ENCODE peak calls at places on chromosomes 3 and 15, in nine cellular contexts. T, L, Q, I, F, Z, O, N and V are unnamed samples. For H3K4me1, the result is how much of the 10 kb centered on the place peaks cover.

GRCh38 chr15:61401903-61402698 is 173.0 kb upstream of the RORA start:
- DNase-seq in T (no peak), L (no peak), Q (no peak), I (no peak), F (no peak), Z (no peak), O (no peak), N (no peak), V (no peak)

GRCh38 chr3:127888564-127889107 is 26.4 kb upstream of the KBTBD12 start:
- DNase-seq in T (peak), L (no peak), Q (no peak), I (peak), F (no peak), Z (no peak), O (no peak), N (peak), V (no peak)

GRCh38 chr3:159867372-159867771 is 121.3 kb upstream of the IL12A start:
- DNase-seq in T (no peak), L (no peak), Q (no peak), I (no peak), F (no peak), Z (no peak), O (no peak), N (no peak), V (no peak)

GRCh38 chr3:124117486-124117885 is 125.6 kb upstream of the ROPN1 start:
- DNase-seq in T (no peak), L (peak), Q (no peak), I (no peak), F (no peak), Z (peak), O (no peak), N (peak), V (no peak)

GRCh38 chr3:160205606-160206005 is 19.6 kb upstream of the C3orf80 start:
- DNase-seq in T (no peak), L (no peak), Q (no peak), I (no peak), F (no peak), Z (peak), O (no peak), N (no peak), V (no peak)

GRCh38 chr15:39442898-39443297 is 138.0 kb upstream of the THBS1 start:
- DNase-seq in T (no peak), L (no peak), Q (no peak), I (no peak), F (no peak), Z (no peak), O (no peak), N (no peak), V (no peak)

GRCh38 chr15:63833246-63833696 is 477 bp downstream of the HERC1 start:
- DNase-seq in T (peak), L (peak), Q (no peak), I (peak), F (peak), Z (peak), O (peak), N (peak), V (no peak)

GRCh38 chr3:40745381-40746106 is 220.8 kb downstream of the ZNF621 start:
- DNase-seq in T (no peak), L (no peak), Q (no peak), I (no peak), F (no peak), Z (no peak), O (no peak), N (no peak), V (no peak)

GRCh38 chr3:196632033-196632751 is 7.3 kb upstream of the NRROS start:
- DNase-seq in T (peak), L (peak), Q (no peak), I (peak), F (peak), Z (peak), O (peak), N (peak), V (peak)

GRCh38 chr3:184352149-184352785 is 9.1 kb downstream of the CLCN2 start:
- DNase-seq in T (no peak), L (no peak), Q (no peak), I (peak), F (no peak), Z (no peak), O (no peak), N (no peak), V (no peak)

GRCh38 chr3:9949626-9950025 is 2.6 kb downstream of the PRRT3 start:
- DNase-seq in T (no peak), L (no peak), Q (no peak), I (no peak), F (no peak), Z (no peak), O (no peak), N (no peak), V (no peak)

GRCh38 chr3:134308350-134308891 is 57.8 kb upstream of the RYK start:
- DNase-seq in T (peak), L (peak), Q (peak), I (peak), F (peak), Z (peak), O (peak), N (peak), V (peak)

GRCh38 chr3:109910772-109911171 is 573.4 kb upstream of the DPPA4 start:
- DNase-seq in T (no peak), L (no peak), Q (no peak), I (no peak), F (no peak), Z (no peak), O (no peak), N (no peak), V (no peak)

GRCh38 chr15:92071030-92071644 is 217.6 kb downstream of the SLCO3A1 start:
- DNase-seq in T (no peak), L (no peak), Q (no peak), I (no peak), F (no peak), Z (no peak), O (no peak), N (peak), V (no peak)

GRCh38 chr3:38985981-38986380 is 65.8 kb downstream of the SCN11A start:
- DNase-seq in T (no peak), L (peak), Q (no peak), I (no peak), F (no peak), Z (no peak), O (no peak), N (no peak), V (no peak)

GRCh38 chr3:69219101-69219708 is 96.8 kb upstream of the LMOD3 start:
- DNase-seq in T (no peak), L (no peak), Q (no peak), I (no peak), F (no peak), Z (peak), O (no peak), N (no peak), V (no peak)

GRCh38 chr3:40377822-40378221 is 9.2 kb upstream of the ENTPD3 start:
- DNase-seq in T (no peak), L (no peak), Q (no peak), I (no peak), F (no peak), Z (no peak), O (no peak), N (no peak), V (no peak)

GRCh38 chr15:67189326-67190051 is 65.0 kb downstream of the AAGAB start:
- DNase-seq in T (no peak), L (no peak), Q (no peak), I (peak), F (no peak), Z (no peak), O (no peak), N (peak), V (no peak)

GRCh38 chr15:65833501-65834220 is 35.6 kb upstream of the RAB11A start:
- DNase-seq in T (peak), L (no peak), Q (no peak), I (peak), F (no peak), Z (no peak), O (no peak), N (no peak), V (no peak)

GRCh38 chr15:63277893-63278505 is 594 bp downstream of the APH1B start:
- DNase-seq in T (no peak), L (no peak), Q (no peak), I (no peak), F (no peak), Z (no peak), O (no peak), N (no peak), V (no peak)

GRCh38 chr15:40743921-40744809 is 10.9 kb downstream of the RMDN3 start:
- DNase-seq in T (no peak), L (peak), Q (no peak), I (no peak), F (no peak), Z (peak), O (no peak), N (no peak), V (no peak)

GRCh38 chr3:21446027-21446426 is 305.0 kb downstream of the ZNF385D start:
- DNase-seq in T (no peak), L (no peak), Q (no peak), I (no peak), F (no peak), Z (no peak), O (no peak), N (no peak), V (no peak)

GRCh38 chr15:92821491-92822116 is 78.5 kb upstream of the CHD2 start:
- DNase-seq in T (no peak), L (no peak), Q (no peak), I (no peak), F (no peak), Z (peak), O (no peak), N (no peak), V (no peak)

GRCh38 chr3:105518806-105519418 is 152.2 kb downstream of the ALCAM start:
- DNase-seq in T (peak), L (peak), Q (peak), I (no peak), F (peak), Z (peak), O (peak), N (no peak), V (peak)

GRCh38 chr3:64668582-64669510 is 19.0 kb downstream of the ADAMTS9 start:
- DNase-seq in T (no peak), L (no peak), Q (no peak), I (no peak), F (no peak), Z (no peak), O (no peak), N (no peak), V (peak)

GRCh38 chr3:27034255-27034654 is 334.9 kb downstream of the NEK10 start:
- DNase-seq in T (no peak), L (no peak), Q (no peak), I (no peak), F (no peak), Z (no peak), O (no peak), N (no peak), V (no peak)

GRCh38 chr15:65384895-65385867 is 7.4 kb upstream of the IGDCC3 start:
- DNase-seq in T (peak), L (peak), Q (peak), I (peak), F (peak), Z (peak), O (peak), N (peak), V (peak)

GRCh38 chr15:90957105-90957790 is 2.6 kb downstream of the RCCD1 start:
- DNase-seq in T (peak), L (peak), Q (no peak), I (no peak), F (no peak), Z (peak), O (no peak), N (no peak), V (no peak)

GRCh38 chr3:13146643-13147143 is 73.5 kb upstream of the IQSEC1 start:
- DNase-seq in T (no peak), L (no peak), Q (no peak), I (no peak), F (no peak), Z (no peak), O (no peak), N (no peak), V (no peak)

GRCh38 chr15:81765816-81766215 is 280.0 kb downstream of the MEX3B start:
- DNase-seq in T (no peak), L (no peak), Q (no peak), I (no peak), F (no peak), Z (no peak), O (no peak), N (no peak), V (no peak)

GRCh38 chr3:14213066-14213774 is 34.6 kb downstream of the LSM3 start:
- DNase-seq in T (no peak), L (no peak), Q (no peak), I (no peak), F (no peak), Z (no peak), O (no peak), N (no peak), V (no peak)

GRCh38 chr15:78067328-78068241 is 9.9 kb downstream of the TBC1D2B start:
- DNase-seq in T (peak), L (no peak), Q (no peak), I (no peak), F (no peak), Z (peak), O (no peak), N (no peak), V (no peak)

GRCh38 chr3:123346726-123347125 is 102.2 kb downstream of the ADCY5 start:
- DNase-seq in T (no peak), L (peak), Q (no peak), I (no peak), F (no peak), Z (no peak), O (no peak), N (peak), V (no peak)

GRCh38 chr3:50609071-50609742 is 2.4 kb downstream of the CISH start:
- DNase-seq in T (no peak), L (no peak), Q (no peak), I (peak), F (no peak), Z (no peak), O (no peak), N (no peak), V (no peak)

GRCh38 chr3:50607271-50608091 is 4.1 kb downstream of the CISH start:
- DNase-seq in T (no peak), L (no peak), Q (no peak), I (peak), F (no peak), Z (no peak), O (no peak), N (no peak), V (no peak)

GRCh38 chr3:50606596-50606995 is 5.0 kb downstream of the CISH start:
- DNase-seq in T (no peak), L (no peak), Q (no peak), I (no peak), F (no peak), Z (no peak), O (no peak), N (no peak), V (no peak)

GRCh38 chr3:50609743-50610085 is 1.9 kb downstream of the CISH start:
- DNase-seq in T (no peak), L (no peak), Q (no peak), I (no peak), F (no peak), Z (no peak), O (no peak), N (no peak), V (no peak)

DNA sequence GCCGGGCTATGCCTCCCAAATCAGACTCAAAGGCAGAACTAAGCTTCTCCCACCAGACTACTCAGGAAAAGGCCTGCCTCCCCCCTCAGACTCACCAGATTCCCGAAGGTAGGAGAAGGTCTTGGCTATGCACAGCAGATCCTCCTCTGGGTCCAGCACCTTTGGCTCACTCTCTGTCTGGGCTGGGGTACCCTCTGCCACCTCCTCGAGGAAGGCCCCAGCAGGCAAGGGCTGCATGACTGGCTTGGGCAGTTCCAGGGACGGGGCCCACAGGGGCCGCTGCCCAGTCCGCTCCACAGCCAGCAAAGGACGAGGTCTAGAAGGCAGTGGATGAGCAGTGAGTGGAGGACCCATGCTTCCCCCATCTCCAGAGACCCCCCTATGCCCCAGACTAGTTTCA is 3.3 kb downstream of the CISH start:
- DNase-seq in T (no peak), L (no peak), Q (no peak), I (peak), F (no peak), Z (no peak), O (no peak), N (no peak), V (no peak)
- H3K4me1 ChIP-seq in T (under half), L (under half), Q (under half), I (half or more), F (under half), Z (under half), O (under half), N (half or more), V (under half)

GRCh38 chr15:88637436-88637835 is 1.4 kb upstream of the ISG20 start:
- DNase-seq in T (no peak), L (no peak), Q (no peak), I (peak), F (no peak), Z (no peak), O (no peak), N (no peak), V (no peak)

GRCh38 chr15:88636039-88636438 is 2.8 kb upstream of the ISG20 start:
- DNase-seq in T (no peak), L (no peak), Q (no peak), I (peak), F (no peak), Z (no peak), O (no peak), N (no peak), V (no peak)

GRCh38 chr15:88637841-88638625 is 783 bp upstream of the ISG20 start:
- DNase-seq in T (no peak), L (no peak), Q (no peak), I (no peak), F (no peak), Z (no peak), O (no peak), N (no peak), V (no peak)

GRCh38 chr15:88635343-88635742 is 3.5 kb upstream of the ISG20 start:
- DNase-seq in T (no peak), L (peak), Q (no peak), I (no peak), F (no peak), Z (no peak), O (no peak), N (no peak), V (no peak)

GRCh38 chr15:88636654-88637053 is 2.2 kb upstream of the ISG20 start:
- DNase-seq in T (no peak), L (no peak), Q (no peak), I (peak), F (no peak), Z (no peak), O (no peak), N (no peak), V (no peak)
- H3K4me1 ChIP-seq in T (under half), L (under half), Q (under half), I (under half), F (half or more), Z (under half), O (under half), N (under half), V (under half)

DNA sequence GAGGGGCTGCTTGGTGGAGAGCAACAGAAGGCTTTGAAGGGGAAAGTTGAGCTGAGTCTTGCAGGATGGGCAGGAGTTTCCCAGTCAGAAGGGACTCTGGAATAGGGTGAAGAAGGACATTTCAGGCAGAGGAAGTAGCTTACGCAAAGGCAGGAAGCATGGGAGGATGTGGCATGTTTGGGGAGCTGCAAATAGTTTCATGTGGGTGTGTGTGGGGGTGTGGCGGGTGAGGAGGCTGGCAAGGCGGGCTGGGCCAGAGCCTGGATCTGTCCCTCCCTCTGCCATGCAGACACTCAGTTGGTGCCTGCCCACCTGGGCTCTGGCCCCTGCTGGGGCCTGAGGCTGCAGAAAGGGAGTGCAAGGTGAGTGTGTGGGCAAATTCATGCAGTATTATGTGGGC is 10.4 kb downstream of the TEX264 start:
- DNase-seq in T (no peak), L (no peak), Q (no peak), I (peak), F (no peak), Z (no peak), O (no peak), N (peak), V (no peak)
- H3K4me1 ChIP-seq in T (under half), L (under half), Q (under half), I (under half), F (under half), Z (under half), O (under half), N (half or more), V (under half)

GRCh38 chr15:74778599-74778970 is 3.3 kb upstream of the CSK start:
- DNase-seq in T (no peak), L (no peak), Q (no peak), I (no peak), F (no peak), Z (no peak), O (no peak), N (no peak), V (no peak)

GRCh38 chr15:74779162-74779648 is 2.7 kb upstream of the CSK start:
- DNase-seq in T (no peak), L (no peak), Q (no peak), I (no peak), F (no peak), Z (no peak), O (no peak), N (no peak), V (no peak)

GRCh38 chr15:74781673-74782595 is at the start of gene CSK:
- DNase-seq in T (peak), L (peak), Q (no peak), I (peak), F (peak), Z (no peak), O (peak), N (peak), V (peak)

GRCh38 chr15:74780983-74781672 is 752 bp upstream of the CSK start:
- DNase-seq in T (no peak), L (peak), Q (no peak), I (no peak), F (no peak), Z (no peak), O (no peak), N (no peak), V (no peak)

GRCh38 chr15:74780523-74780982 is 1.3 kb upstream of the CSK start:
- DNase-seq in T (no peak), L (no peak), Q (no peak), I (no peak), F (no peak), Z (no peak), O (no peak), N (no peak), V (no peak)
- H3K4me1 ChIP-seq in T (under half), L (under half), Q (under half), I (under half), F (under half), Z (under half), O (under half), N (half or more), V (under half)